ENCODE peak calls at places on chromosomes 3 and 15, in eight cellular contexts. V is kidney, K is adrenal gland, I is ovary, P is left lung, S is lung, F is hepatocyte, X is heart left ventricle. T is an unnamed sample.

GRCh38 chr15:58268746-58269145 is 130.6 kb downstream of the AQP9 start:
- DNase-seq in P (no peak), F (no peak), I (no peak), V (no peak), S (no peak), K (no peak), X (no peak), T (no peak)

GRCh38 chr3:100207886-100208285 is 52.9 kb upstream of the TBC1D23 start:
- DNase-seq in V (no peak), S (no peak), X (no peak), F (no peak), P (no peak), K (no peak), I (no peak), T (no peak)

GRCh38 chr3:142987080-142987700 is 14.2 kb upstream of the U2SURP start:
- DNase-seq in K (no peak), F (peak; percentile 51), X (no peak), S (no peak), I (no peak), P (no peak), V (no peak), T (no peak)

GRCh38 chr3:123618768-123619484 is 34.1 kb upstream of the HACD2 start:
- DNase-seq in P (peak; percentile 81), K (peak; percentile 86), F (peak; percentile 58), V (peak; percentile 88), S (peak; percentile 67), X (peak; percentile 80), I (peak; percentile 71), T (peak; percentile 23)

GRCh38 chr3:108838411-108838810 is 15.8 kb downstream of the TRAT1 start:
- DNase-seq in F (no peak), V (no peak), X (no peak), P (no peak), S (no peak), K (no peak), I (no peak), T (no peak)

GRCh38 chr3:16788440-16789057 is 96.2 kb upstream of the PLCL2 start:
- DNase-seq in F (no peak), V (no peak), S (no peak), I (no peak), P (peak; percentile 33), X (no peak), K (no peak), T (no peak)

GRCh38 chr3:109548192-109548938 is 211.0 kb upstream of the DPPA4 start:
- DNase-seq in X (no peak), F (no peak), I (no peak), P (no peak), V (no peak), K (no peak), S (no peak), T (no peak)

GRCh38 chr3:44342191-44342790 is 3.7 kb downstream of the TCAIM start:
- DNase-seq in F (peak; percentile 16), X (no peak), I (no peak), V (no peak), S (no peak), P (no peak), K (no peak), T (no peak)

GRCh38 chr15:63041982-63042878 is at the start of gene TPM1:
- DNase-seq in X (peak; percentile 95), S (peak; percentile 74), V (peak; percentile 97), F (peak; percentile 81), I (peak; percentile 87), P (peak; percentile 87), K (peak; percentile 54), T (peak; percentile 70)

GRCh38 chr3:71210257-71211002 is 373.1 kb downstream of the FOXP1 start:
- DNase-seq in P (no peak), V (no peak), S (peak; percentile 61), I (no peak), F (peak; percentile 68), X (peak; percentile 39), K (peak; percentile 59), T (no peak)

GRCh38 chr15:97930230-97930629 is 30.3 kb upstream of the ARRDC4 start:
- DNase-seq in X (no peak), P (no peak), V (no peak), I (no peak), F (no peak), K (no peak), S (no peak), T (no peak)

GRCh38 chr3:16460273-16460672 is 53.2 kb downstream of the RFTN1 start:
- DNase-seq in V (no peak), K (no peak), I (no peak), P (no peak), F (no peak), S (peak; percentile 28), X (no peak), T (no peak)

GRCh38 chr3:66383023-66383422 is 117.8 kb downstream of the LRIG1 start:
- DNase-seq in S (no peak), I (no peak), X (no peak), F (no peak), V (no peak), P (no peak), K (no peak), T (no peak)

GRCh38 chr3:66383998-66384745 is 116.7 kb downstream of the LRIG1 start:
- DNase-seq in X (no peak), P (no peak), V (no peak), F (no peak), I (no peak), K (no peak), S (no peak), T (no peak)

GRCh38 chr3:66380200-66380932 is 120.5 kb downstream of the LRIG1 start:
- DNase-seq in K (no peak), F (no peak), I (no peak), V (no peak), X (no peak), P (no peak), S (no peak), T (no peak)

GRCh38 chr3:66381621-66382020 is 119.2 kb downstream of the LRIG1 start:
- DNase-seq in X (no peak), V (no peak), P (no peak), F (no peak), K (no peak), I (no peak), S (no peak), T (no peak)

GRCh38 chr3:66382142-66382541 is 118.7 kb downstream of the LRIG1 start:
- DNase-seq in F (no peak), K (no peak), P (no peak), V (no peak), X (no peak), I (no peak), S (no peak), T (no peak)
- H3K36me3 ChIP-seq in F (no peaks in the 10 kb centered on the region), K (no peaks in the 10 kb centered on the region), P (no peaks in the 10 kb centered on the region), V (peaks cover 86% of the 10 kb centered on the region), X (peaks cover 87% of the 10 kb centered on the region), I (no peaks in the 10 kb centered on the region), S (peaks cover 33% of the 10 kb centered on the region), T (peaks cover 20% of the 10 kb centered on the region)

GRCh38 chr15:89852342-89853005 is 37.8 kb upstream of the ANPEP start:
- DNase-seq in V (no peak), K (no peak), P (no peak), S (no peak), F (no peak), I (no peak), X (no peak), T (no peak)
- TF ChIP-seq CTCF in V (no peak), K (no peak), P (no peak), S (no peak), F (no peak), I (no peak), X (no peak), T (no peak)

GRCh38 chr3:187042874-187043458 is 96.3 kb downstream of the RPL39L start:
- DNase-seq in P (no peak), I (no peak), S (no peak), K (no peak), X (no peak), V (no peak), F (no peak), T (no peak)
- H3K36me3 ChIP-seq in P (no peaks in the 10 kb centered on the region), I (no peaks in the 10 kb centered on the region), S (no peaks in the 10 kb centered on the region), K (no peaks in the 10 kb centered on the region), X (peaks cover 9% of the 10 kb centered on the region), V (no peaks in the 10 kb centered on the region), F (no peaks in the 10 kb centered on the region), T (no peaks in the 10 kb centered on the region)

DNA sequence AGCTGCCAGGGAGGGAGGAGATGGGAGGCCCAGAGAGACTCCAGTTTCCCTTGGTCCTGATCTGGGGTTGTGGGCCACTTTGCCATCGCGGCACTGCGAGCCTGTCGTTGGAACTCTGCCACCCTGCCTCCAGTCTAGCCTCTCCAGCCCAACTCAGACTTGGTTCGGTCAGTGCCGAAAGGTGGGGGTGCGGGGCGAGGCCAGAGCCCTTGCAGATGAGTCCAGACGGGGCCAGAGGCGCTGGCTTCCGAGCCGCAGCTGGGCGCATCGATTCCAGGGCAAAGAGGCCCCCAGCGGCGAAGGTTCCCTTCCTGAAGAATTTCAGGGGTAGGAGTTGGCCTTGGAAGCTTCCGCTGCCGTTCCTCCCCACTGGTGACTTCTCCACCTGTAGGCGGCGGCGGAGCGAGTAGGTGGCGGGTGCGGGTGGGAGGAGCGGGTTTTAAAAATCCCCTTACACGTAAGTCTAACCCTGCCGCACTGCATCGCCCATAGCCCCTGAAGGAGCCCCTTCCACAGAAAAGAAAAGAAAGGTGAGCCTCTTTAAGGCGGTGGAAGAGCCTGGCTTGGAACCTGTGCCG is 5.1 kb downstream of the WNT5A start:
- DNase-seq in S (no peak), I (peak; percentile 69), K (no peak), X (no peak), P (no peak), F (peak; percentile 57), V (peak; percentile 75), T (no peak)
- TF ChIP-seq CTCF in S (no peak), I (peak; percentile 30), K (no peak), X (no peak), P (no peak), F (peak; percentile 21), V (no peak), T (peak; percentile 47)

DNA sequence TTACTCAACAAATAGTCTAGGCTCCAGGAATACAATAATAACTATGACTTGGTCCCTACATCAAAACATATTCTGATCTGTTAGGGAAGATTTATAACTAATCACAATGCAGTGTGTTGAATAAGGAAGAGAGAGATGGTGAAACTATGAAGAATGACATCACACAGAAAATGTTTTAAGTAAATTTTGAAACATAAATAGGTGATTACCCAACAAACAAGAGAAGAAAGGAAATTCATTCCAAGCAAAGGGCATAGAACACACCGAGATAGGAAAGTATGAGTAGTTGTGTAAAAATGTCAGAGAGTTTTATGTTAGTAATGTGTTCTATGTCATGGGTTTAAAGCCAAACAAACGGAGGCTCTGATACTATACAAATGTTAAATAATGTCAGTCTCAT is 13.4 kb downstream of the SEC62 start:
- DNase-seq in F (peak; percentile 22), X (no peak), S (no peak), K (no peak), V (no peak), I (no peak), P (no peak), T (no peak)
- H3K36me3 ChIP-seq in F (no peaks in the 10 kb centered on the region), X (peaks cover 77% of the 10 kb centered on the region), S (peaks cover 33% of the 10 kb centered on the region), K (no peaks in the 10 kb centered on the region), V (peaks cover 57% of the 10 kb centered on the region), I (no peaks in the 10 kb centered on the region), P (no peaks in the 10 kb centered on the region), T (peaks cover 6% of the 10 kb centered on the region)

DNA sequence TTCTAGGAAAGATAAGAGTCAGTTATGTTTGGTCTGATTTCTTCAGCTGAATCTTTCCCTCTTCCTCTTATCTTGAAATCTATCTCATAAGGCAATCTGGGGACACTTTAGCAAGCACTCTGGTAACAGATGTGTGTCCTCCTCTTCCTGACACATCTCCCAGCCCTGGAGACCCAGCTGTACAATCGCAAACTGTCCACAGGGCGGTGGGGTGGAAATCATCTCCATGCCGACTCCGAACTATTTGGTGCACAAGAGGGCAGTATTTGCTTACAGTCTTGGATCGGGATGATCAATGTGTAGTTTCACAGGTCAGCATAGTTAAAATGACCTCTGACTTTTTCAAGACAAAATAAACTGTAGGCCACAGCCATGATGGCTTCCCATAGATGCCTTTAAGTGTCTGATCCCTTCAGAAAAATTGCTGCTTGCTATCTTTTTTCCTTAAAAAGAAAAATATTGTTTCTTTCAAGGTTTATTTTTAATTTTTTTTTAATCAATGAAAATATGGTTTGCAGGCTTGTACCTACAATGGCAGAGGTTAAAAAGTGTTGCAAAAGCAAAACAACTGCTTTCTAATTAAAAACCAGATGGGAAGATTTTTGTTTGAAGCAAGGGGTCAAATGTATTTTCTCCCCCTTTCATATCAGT is 17.7 kb downstream of the EEFSEC start:
- DNase-seq in I (peak; percentile 67), V (peak; percentile 81), P (no peak), S (peak; percentile 40), K (peak; percentile 78), F (peak; percentile 86), X (peak; percentile 55), T (peak; percentile 39)
- TF ChIP-seq CTCF in I (peak; percentile 78), V (peak; percentile 87), P (peak; percentile 48), S (peak; percentile 54), K (peak; percentile 81), F (peak; percentile 91), X (peak; percentile 79), T (peak; percentile 91)

T was measured in BJ.